ENCODE peak calls at places on chromosomes 5 and 9, in six cellular contexts. M is neural progenitor cell, L is GM23338, O is MM.1S, U is HCT116, W is PC-3. Y is an unnamed sample.

GRCh38 chr5:138985256-138985655 is 110.1 kb upstream of the LRRTM2 start:
- DNase-seq in M (no peak), L (no peak), O (no peak), U (no peak), W (peak; percentile 0), Y (no peak)

GRCh38 chr9:115296831-115297565 is 179.0 kb upstream of the TNC start:
- DNase-seq in M (no peak), L (peak; percentile 17), O (no peak), U (no peak), W (peak; percentile 7), Y (no peak)

GRCh38 chr5:141825836-141826560 is 52.2 kb downstream of the PCDH1 start:
- DNase-seq in M (peak; percentile 60), L (peak; percentile 82), O (peak; percentile 31), U (no peak), W (peak; percentile 22), Y (no peak)

GRCh38 chr9:88018101-88018500 is 43.8 kb upstream of the CDK20 start:
- DNase-seq in M (no peak), L (no peak), O (no peak), U (no peak), W (no peak), Y (no peak)

GRCh38 chr9:16825364-16825763 is 45.1 kb downstream of the BNC2 start:
- DNase-seq in M (no peak), L (no peak), O (no peak), U (no peak), W (no peak), Y (no peak)

GRCh38 chr9:13688990-13689600 is 409.6 kb upstream of the MPDZ start:
- DNase-seq in M (no peak), L (peak; percentile 46), O (no peak), U (no peak), W (peak; percentile 32), Y (peak; percentile 15)

GRCh38 chr9:6413365-6414263 is 615 bp downstream of the UHRF2 start:
- DNase-seq in M (peak; percentile 57), L (peak; percentile 61), O (peak; percentile 42), U (no peak), W (peak; percentile 6), Y (peak; percentile 61)

GRCh38 chr5:38329132-38329715 is 70.9 kb downstream of the EGFLAM start:
- DNase-seq in M (peak; percentile 20), L (peak; percentile 17), O (no peak), U (no peak), W (peak; percentile 78), Y (no peak)

GRCh38 chr9:107732781-107733529 is 243.4 kb upstream of the KLF4 start:
- DNase-seq in M (no peak), L (no peak), O (no peak), U (no peak), W (peak; percentile 79), Y (no peak)

GRCh38 chr9:6910032-6910431 is 152.3 kb downstream of the KDM4C start:
- DNase-seq in M (no peak), L (peak; percentile 39), O (no peak), U (no peak), W (peak; percentile 29), Y (no peak)

GRCh38 chr9:124285903-124286291 is 28.1 kb downstream of the NEK6 start:
- DNase-seq in M (no peak), L (no peak), O (peak; percentile 93), U (no peak), W (no peak), Y (peak; percentile 74)

GRCh38 chr5:133875179-133875578 is 93.2 kb downstream of the C5orf15 start:
- DNase-seq in M (no peak), L (no peak), O (no peak), U (no peak), W (no peak), Y (no peak)

GRCh38 chr9:122464633-122465567 is 12.8 kb downstream of the OR1J1 start:
- DNase-seq in M (peak; percentile 73), L (peak; percentile 89), O (peak; percentile 89), U (peak; percentile 68), W (peak; percentile 84), Y (peak; percentile 84)

GRCh38 chr9:121736147-121736721 is 84.8 kb downstream of the DAB2IP start:
- DNase-seq in M (peak; percentile 91), L (peak; percentile 92), O (no peak), U (no peak), W (no peak), Y (peak; percentile 84)

GRCh38 chr5:40755093-40755406 is 711 bp downstream of the TTC33 start:
- DNase-seq in M (peak; percentile 79), L (peak; percentile 79), O (peak; percentile 82), U (peak; percentile 59), W (peak; percentile 88), Y (peak; percentile 86)

GRCh38 chr9:69548676-69549075 is 123.5 kb downstream of the APBA1 start:
- DNase-seq in M (no peak), L (no peak), O (no peak), U (no peak), W (no peak), Y (no peak)

GRCh38 chr5:43889238-43889637 is 286.3 kb downstream of the NNT start:
- DNase-seq in M (no peak), L (no peak), O (no peak), U (no peak), W (no peak), Y (peak; percentile 43)

GRCh38 chr5:31133488-31133887 is 60.0 kb upstream of the CDH6 start:
- DNase-seq in M (no peak), L (no peak), O (no peak), U (no peak), W (peak; percentile 57), Y (no peak)

GRCh38 chr5:8905021-8905420 is 640.9 kb downstream of the SEMA5A start:
- DNase-seq in M (no peak), L (no peak), O (no peak), U (no peak), W (peak; percentile 93), Y (peak; percentile 56)

GRCh38 chr5:89055011-89055704 is 172.2 kb upstream of the MEF2C start:
- DNase-seq in M (no peak), L (no peak), O (no peak), U (no peak), W (no peak), Y (no peak)

GRCh38 chr5:68087866-68088265 is 127.7 kb upstream of the PIK3R1 start:
- DNase-seq in M (no peak), L (no peak), O (no peak), U (no peak), W (no peak), Y (no peak)

GRCh38 chr5:73623929-73624404 is 2.0 kb upstream of the ARHGEF28 start:
- DNase-seq in M (no peak), L (no peak), O (no peak), U (no peak), W (no peak), Y (peak; percentile 28)

GRCh38 chr5:14928661-14929060 is 57.1 kb upstream of the ANKH start:
- DNase-seq in M (no peak), L (no peak), O (no peak), U (no peak), W (peak; percentile 54), Y (no peak)

GRCh38 chr5:37786855-37787254 is 53.0 kb downstream of the GDNF start:
- DNase-seq in M (no peak), L (no peak), O (no peak), U (no peak), W (peak; percentile 79), Y (no peak)

GRCh38 chr5:138457532-138458275 is 7.6 kb upstream of the EGR1 start:
- DNase-seq in M (no peak), L (no peak), O (no peak), U (no peak), W (no peak), Y (peak; percentile 4)

DNA sequence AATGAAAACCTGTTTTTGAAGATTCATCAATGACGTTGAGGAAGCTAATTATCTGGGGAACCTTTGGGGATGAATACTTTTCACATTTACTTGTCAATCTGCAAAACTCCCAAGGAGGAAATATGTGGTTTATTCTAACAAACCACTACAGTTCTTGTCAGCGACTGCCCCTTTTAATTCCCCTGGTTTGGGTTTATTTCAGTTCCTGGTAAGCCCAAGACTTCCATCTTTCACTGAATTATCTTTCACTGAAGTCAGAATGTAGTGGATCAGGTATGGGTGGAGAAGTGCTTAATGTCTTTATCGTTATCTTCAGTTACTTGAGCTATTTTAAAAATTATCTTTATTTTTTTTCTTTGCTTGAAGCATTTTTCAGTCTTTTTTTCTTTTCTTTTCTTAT is 40.2 kb downstream of the TLR4 start:
- DNase-seq in M (no peak), L (no peak), O (no peak), U (no peak), W (no peak), Y (no peak)
- TF ChIP-seq EZH2 in M (no peak), L (no peak), O (no peak), U (no peak), W (no peak), Y (no peak)

GRCh38 chr5:29016067-29016466 is 1977.7 kb upstream of the CDH9 start:
- DNase-seq in M (no peak), L (no peak), O (no peak), U (no peak), W (peak; percentile 7), Y (no peak)
- TF ChIP-seq CTCF in M (no peak), L (no peak), O (no peak), U (no peak), W (peak; percentile 14), Y (no peak)

GRCh38 chr5:177312649-177313181 is 1.0 kb upstream of the MXD3 start:
- DNase-seq in M (peak; percentile 73), L (peak; percentile 72), O (peak; percentile 86), U (peak; percentile 51), W (peak; percentile 81), Y (peak; percentile 78)
- TF ChIP-seq EZH2phosphoT487 in M (no peak), L (no peak), O (no peak), U (no peak), W (no peak), Y (no peak)

GRCh38 chr5:76082790-76083554 is at the start of gene SV2C:
- DNase-seq in M (peak; percentile 75), L (peak; percentile 50), O (peak; percentile 86), U (no peak), W (no peak), Y (peak; percentile 52)

GRCh38 chr5:76085286-76085579 is 2.0 kb downstream of the SV2C start:
- DNase-seq in M (no peak), L (no peak), O (no peak), U (no peak), W (no peak), Y (no peak)

GRCh38 chr5:76081811-76082783 is 1.1 kb upstream of the SV2C start:
- DNase-seq in M (peak; percentile 45), L (peak; percentile 33), O (no peak), U (no peak), W (no peak), Y (no peak)

GRCh38 chr5:76084496-76085285 is 1.5 kb downstream of the SV2C start:
- DNase-seq in M (peak; percentile 76), L (peak; percentile 61), O (peak; percentile 83), U (no peak), W (no peak), Y (peak; percentile 9)

GRCh38 chr5:76083555-76084495 is 642 bp downstream of the SV2C start:
- DNase-seq in M (peak; percentile 80), L (peak; percentile 81), O (peak; percentile 65), U (no peak), W (no peak), Y (peak; percentile 13)
- TF ChIP-seq EZH2 in M (peak; percentile 93), L (peak; percentile 61), O (no peak), U (no peak), W (no peak), Y (peak; percentile 85)

GRCh38 chr5:180860273-180860886 is 696 bp downstream of the ZFP62 start:
- DNase-seq in M (peak; percentile 76), L (peak; percentile 84), O (peak; percentile 85), U (peak; percentile 50), W (peak; percentile 46), Y (peak; percentile 57)
- TF ChIP-seq CTCF in M (peak; percentile 40), L (peak; percentile 32), O (peak; percentile 39), U (peak; percentile 19), W (peak; percentile 63), Y (peak; percentile 19)

Y was measured in hepatocyte.